ENCODE peak calls at places on chromosome 4, in seven cellular contexts. One of them, this sample, is unnamed.

GRCh38 chr4:53508446-53508845 is 82.8 kb downstream of the LNX1 start:
- DNase-seq in Peyer's patch: no peak
- DNase-seq in AG04450: peak
- DNase-seq in AG04449: peak
- DNase-seq in NCI-H187 treated with DMSO at 0.1 percent for 48 hours: no peak
- DNase-seq in T-cell: no peak
- DNase-seq in activated T-cell treated with anti-CD3 and anti-CD28 coated beads for 24 hours: no peak
- DNase-seq in this sample: no peak

GRCh38 chr4:119977546-119977945 is 89.1 kb downstream of the MAD2L1 start:
- DNase-seq in AG04450: no peak
- DNase-seq in NCI-H187 treated with DMSO at 0.1 percent for 48 hours: no peak
- DNase-seq in T-cell: no peak
- DNase-seq in Peyer's patch: no peak
- DNase-seq in AG04449: no peak
- DNase-seq in activated T-cell treated with anti-CD3 and anti-CD28 coated beads for 24 hours: no peak
- DNase-seq in this sample: no peak

GRCh38 chr4:184265566-184266351 is 48.1 kb upstream of the ENPP6 start:
- DNase-seq in AG04449: no peak
- DNase-seq in NCI-H187 treated with DMSO at 0.1 percent for 48 hours: no peak
- DNase-seq in activated T-cell treated with anti-CD3 and anti-CD28 coated beads for 24 hours: no peak
- DNase-seq in Peyer's patch: peak
- DNase-seq in T-cell: no peak
- DNase-seq in AG04450: no peak
- DNase-seq in this sample: peak

GRCh38 chr4:165489786-165490185 is 111.0 kb downstream of the CPE start:
- DNase-seq in Peyer's patch: no peak
- DNase-seq in AG04450: no peak
- DNase-seq in NCI-H187 treated with DMSO at 0.1 percent for 48 hours: no peak
- DNase-seq in T-cell: no peak
- DNase-seq in AG04449: no peak
- DNase-seq in activated T-cell treated with anti-CD3 and anti-CD28 coated beads for 24 hours: no peak
- DNase-seq in this sample: peak

GRCh38 chr4:15130441-15130840 is 128.2 kb downstream of the CPEB2 start:
- DNase-seq in AG04449: no peak
- DNase-seq in Peyer's patch: no peak
- DNase-seq in NCI-H187 treated with DMSO at 0.1 percent for 48 hours: no peak
- DNase-seq in activated T-cell treated with anti-CD3 and anti-CD28 coated beads for 24 hours: no peak
- DNase-seq in T-cell: no peak
- DNase-seq in AG04450: no peak
- DNase-seq in this sample: no peak

GRCh38 chr4:139922625-139923024 is 231.4 kb downstream of the MAML3 start:
- DNase-seq in AG04450: no peak
- DNase-seq in T-cell: no peak
- DNase-seq in activated T-cell treated with anti-CD3 and anti-CD28 coated beads for 24 hours: no peak
- DNase-seq in AG04449: no peak
- DNase-seq in NCI-H187 treated with DMSO at 0.1 percent for 48 hours: no peak
- DNase-seq in Peyer's patch: no peak
- DNase-seq in this sample: peak

GRCh38 chr4:155241664-155242063 is 33.2 kb downstream of the NPY2R start:
- DNase-seq in AG04450: no peak
- DNase-seq in activated T-cell treated with anti-CD3 and anti-CD28 coated beads for 24 hours: no peak
- DNase-seq in T-cell: no peak
- DNase-seq in NCI-H187 treated with DMSO at 0.1 percent for 48 hours: no peak
- DNase-seq in AG04449: no peak
- DNase-seq in Peyer's patch: no peak
- DNase-seq in this sample: no peak

GRCh38 chr4:41332666-41333065 is 75.9 kb downstream of the UCHL1 start:
- DNase-seq in activated T-cell treated with anti-CD3 and anti-CD28 coated beads for 24 hours: no peak
- DNase-seq in Peyer's patch: no peak
- DNase-seq in AG04449: no peak
- DNase-seq in AG04450: no peak
- DNase-seq in T-cell: no peak
- DNase-seq in NCI-H187 treated with DMSO at 0.1 percent for 48 hours: no peak
- DNase-seq in this sample: no peak

GRCh38 chr4:184370711-184371389 is 103.5 kb downstream of the IRF2 start:
- DNase-seq in T-cell: no peak
- DNase-seq in AG04450: no peak
- DNase-seq in Peyer's patch: no peak
- DNase-seq in NCI-H187 treated with DMSO at 0.1 percent for 48 hours: no peak
- DNase-seq in AG04449: no peak
- DNase-seq in activated T-cell treated with anti-CD3 and anti-CD28 coated beads for 24 hours: no peak
- DNase-seq in this sample: peak

GRCh38 chr4:75030028-75030427 is 97.1 kb downstream of the PARM1 start:
- DNase-seq in AG04449: no peak
- DNase-seq in activated T-cell treated with anti-CD3 and anti-CD28 coated beads for 24 hours: no peak
- DNase-seq in NCI-H187 treated with DMSO at 0.1 percent for 48 hours: no peak
- DNase-seq in Peyer's patch: no peak
- DNase-seq in T-cell: no peak
- DNase-seq in AG04450: no peak
- DNase-seq in this sample: no peak

GRCh38 chr4:155787113-155787710 is 28.4 kb downstream of the GUCY1B1 start:
- DNase-seq in AG04449: no peak
- DNase-seq in NCI-H187 treated with DMSO at 0.1 percent for 48 hours: no peak
- DNase-seq in Peyer's patch: no peak
- DNase-seq in T-cell: no peak
- DNase-seq in activated T-cell treated with anti-CD3 and anti-CD28 coated beads for 24 hours: no peak
- DNase-seq in AG04450: no peak
- DNase-seq in this sample: peak

GRCh38 chr4:71366776-71367175 is 28.0 kb downstream of the SLC4A4 start:
- DNase-seq in T-cell: no peak
- DNase-seq in Peyer's patch: no peak
- DNase-seq in AG04449: no peak
- DNase-seq in activated T-cell treated with anti-CD3 and anti-CD28 coated beads for 24 hours: no peak
- DNase-seq in AG04450: no peak
- DNase-seq in NCI-H187 treated with DMSO at 0.1 percent for 48 hours: no peak
- DNase-seq in this sample: no peak

GRCh38 chr4:73704314-73705055 is 35.9 kb upstream of the CXCL8 start:
- DNase-seq in NCI-H187 treated with DMSO at 0.1 percent for 48 hours: no peak
- DNase-seq in activated T-cell treated with anti-CD3 and anti-CD28 coated beads for 24 hours: no peak
- DNase-seq in Peyer's patch: peak
- DNase-seq in AG04450: peak
- DNase-seq in AG04449: peak
- DNase-seq in T-cell: no peak
- DNase-seq in this sample: peak

GRCh38 chr4:122911588-122911987 is 10.8 kb downstream of the NUDT6 start:
- DNase-seq in AG04449: no peak
- DNase-seq in NCI-H187 treated with DMSO at 0.1 percent for 48 hours: no peak
- DNase-seq in AG04450: no peak
- DNase-seq in activated T-cell treated with anti-CD3 and anti-CD28 coated beads for 24 hours: no peak
- DNase-seq in T-cell: no peak
- DNase-seq in Peyer's patch: no peak
- DNase-seq in this sample: no peak

GRCh38 chr4:110823251-110823650 is 200.4 kb upstream of the PITX2 start:
- DNase-seq in Peyer's patch: no peak
- DNase-seq in T-cell: no peak
- DNase-seq in AG04450: no peak
- DNase-seq in NCI-H187 treated with DMSO at 0.1 percent for 48 hours: no peak
- DNase-seq in activated T-cell treated with anti-CD3 and anti-CD28 coated beads for 24 hours: no peak
- DNase-seq in AG04449: no peak
- DNase-seq in this sample: no peak

GRCh38 chr4:16139066-16139945 is 55.5 kb upstream of the PROM1 start:
- DNase-seq in NCI-H187 treated with DMSO at 0.1 percent for 48 hours: no peak
- DNase-seq in T-cell: no peak
- DNase-seq in activated T-cell treated with anti-CD3 and anti-CD28 coated beads for 24 hours: no peak
- DNase-seq in AG04449: no peak
- DNase-seq in Peyer's patch: no peak
- DNase-seq in AG04450: no peak
- DNase-seq in this sample: no peak

GRCh38 chr4:26150948-26151347 is 169.9 kb upstream of the RBPJ start:
- DNase-seq in AG04450: no peak
- DNase-seq in Peyer's patch: no peak
- DNase-seq in activated T-cell treated with anti-CD3 and anti-CD28 coated beads for 24 hours: peak
- DNase-seq in T-cell: no peak
- DNase-seq in AG04449: no peak
- DNase-seq in NCI-H187 treated with DMSO at 0.1 percent for 48 hours: no peak
- DNase-seq in this sample: no peak

GRCh38 chr4:100016191-100016590 is 66.1 kb upstream of the H2AZ1 start:
- DNase-seq in Peyer's patch: no peak
- DNase-seq in AG04450: peak
- DNase-seq in AG04449: no peak
- DNase-seq in T-cell: no peak
- DNase-seq in activated T-cell treated with anti-CD3 and anti-CD28 coated beads for 24 hours: no peak
- DNase-seq in NCI-H187 treated with DMSO at 0.1 percent for 48 hours: no peak
- DNase-seq in this sample: no peak

GRCh38 chr4:71241467-71242401 is 97.1 kb upstream of the SLC4A4 start:
- DNase-seq in Peyer's patch: no peak
- DNase-seq in AG04450: no peak
- DNase-seq in T-cell: no peak
- DNase-seq in NCI-H187 treated with DMSO at 0.1 percent for 48 hours: no peak
- DNase-seq in AG04449: no peak
- DNase-seq in activated T-cell treated with anti-CD3 and anti-CD28 coated beads for 24 hours: no peak
- DNase-seq in this sample: no peak

GRCh38 chr4:82381235-82381634 is 7.4 kb upstream of the HNRNPD start:
- DNase-seq in AG04450: no peak
- DNase-seq in NCI-H187 treated with DMSO at 0.1 percent for 48 hours: no peak
- DNase-seq in T-cell: no peak
- DNase-seq in AG04449: no peak
- DNase-seq in activated T-cell treated with anti-CD3 and anti-CD28 coated beads for 24 hours: no peak
- DNase-seq in Peyer's patch: no peak
- DNase-seq in this sample: no peak

GRCh38 chr4:88737304-88738015 is 39.8 kb upstream of the NAP1L5 start:
- DNase-seq in T-cell: peak
- DNase-seq in Peyer's patch: peak
- DNase-seq in AG04450: no peak
- DNase-seq in AG04449: no peak
- DNase-seq in NCI-H187 treated with DMSO at 0.1 percent for 48 hours: peak
- DNase-seq in activated T-cell treated with anti-CD3 and anti-CD28 coated beads for 24 hours: no peak
- DNase-seq in this sample: no peak

GRCh38 chr4:139746430-139746829 is 80.8 kb downstream of the MGST2 start:
- DNase-seq in T-cell: no peak
- DNase-seq in Peyer's patch: no peak
- DNase-seq in AG04449: no peak
- DNase-seq in NCI-H187 treated with DMSO at 0.1 percent for 48 hours: no peak
- DNase-seq in activated T-cell treated with anti-CD3 and anti-CD28 coated beads for 24 hours: no peak
- DNase-seq in AG04450: no peak
- DNase-seq in this sample: no peak

GRCh38 chr4:185513489-185514181 is 21.7 kb downstream of the PDLIM3 start:
- DNase-seq in Peyer's patch: no peak
- DNase-seq in AG04449: no peak
- DNase-seq in activated T-cell treated with anti-CD3 and anti-CD28 coated beads for 24 hours: no peak
- DNase-seq in T-cell: no peak
- DNase-seq in NCI-H187 treated with DMSO at 0.1 percent for 48 hours: no peak
- DNase-seq in AG04450: no peak
- DNase-seq in this sample: peak

GRCh38 chr4:38949416-38950051 is 81.9 kb downstream of the FAM114A1 start:
- DNase-seq in AG04450: no peak
- DNase-seq in activated T-cell treated with anti-CD3 and anti-CD28 coated beads for 24 hours: no peak
- DNase-seq in AG04449: no peak
- DNase-seq in Peyer's patch: no peak
- DNase-seq in NCI-H187 treated with DMSO at 0.1 percent for 48 hours: no peak
- DNase-seq in T-cell: peak
- DNase-seq in this sample: peak

GRCh38 chr4:185183622-185184281 is 20.0 kb downstream of the CFAP97 start:
- DNase-seq in Peyer's patch: peak
- DNase-seq in T-cell: peak
- DNase-seq in NCI-H187 treated with DMSO at 0.1 percent for 48 hours: peak
- DNase-seq in activated T-cell treated with anti-CD3 and anti-CD28 coated beads for 24 hours: peak
- DNase-seq in AG04449: no peak
- DNase-seq in AG04450: peak
- DNase-seq in this sample: peak

GRCh38 chr4:89664521-89664920 is 172.4 kb downstream of the SNCA start:
- DNase-seq in Peyer's patch: no peak
- DNase-seq in AG04449: no peak
- DNase-seq in activated T-cell treated with anti-CD3 and anti-CD28 coated beads for 24 hours: no peak
- DNase-seq in AG04450: no peak
- DNase-seq in T-cell: no peak
- DNase-seq in NCI-H187 treated with DMSO at 0.1 percent for 48 hours: no peak
- DNase-seq in this sample: no peak

GRCh38 chr4:84691170-84691691 is 108.3 kb downstream of the CDS1 start:
- DNase-seq in AG04450: peak
- DNase-seq in activated T-cell treated with anti-CD3 and anti-CD28 coated beads for 24 hours: no peak
- DNase-seq in T-cell: no peak
- DNase-seq in Peyer's patch: no peak
- DNase-seq in NCI-H187 treated with DMSO at 0.1 percent for 48 hours: no peak
- DNase-seq in AG04449: peak
- DNase-seq in this sample: peak

GRCh38 chr4:165293927-165294649 is 33.4 kb upstream of the MSMO1 start:
- DNase-seq in AG04450: no peak
- DNase-seq in Peyer's patch: no peak
- DNase-seq in T-cell: no peak
- DNase-seq in AG04449: no peak
- DNase-seq in activated T-cell treated with anti-CD3 and anti-CD28 coated beads for 24 hours: no peak
- DNase-seq in NCI-H187 treated with DMSO at 0.1 percent for 48 hours: no peak
- DNase-seq in this sample: no peak

GRCh38 chr4:14335872-14336271 is 666.4 kb upstream of the CPEB2 start:
- DNase-seq in activated T-cell treated with anti-CD3 and anti-CD28 coated beads for 24 hours: no peak
- DNase-seq in T-cell: no peak
- DNase-seq in AG04450: no peak
- DNase-seq in AG04449: no peak
- DNase-seq in Peyer's patch: no peak
- DNase-seq in NCI-H187 treated with DMSO at 0.1 percent for 48 hours: no peak
- DNase-seq in this sample: no peak

GRCh38 chr4:14726441-14727405 is 275.6 kb upstream of the CPEB2 start:
- DNase-seq in Peyer's patch: no peak
- DNase-seq in T-cell: no peak
- DNase-seq in activated T-cell treated with anti-CD3 and anti-CD28 coated beads for 24 hours: no peak
- DNase-seq in NCI-H187 treated with DMSO at 0.1 percent for 48 hours: peak
- DNase-seq in AG04449: no peak
- DNase-seq in AG04450: no peak
- DNase-seq in this sample: no peak

GRCh38 chr4:6844986-6845385 is 62.5 kb downstream of the KIAA0232 start:
- DNase-seq in NCI-H187 treated with DMSO at 0.1 percent for 48 hours: no peak
- DNase-seq in activated T-cell treated with anti-CD3 and anti-CD28 coated beads for 24 hours: no peak
- DNase-seq in Peyer's patch: no peak
- DNase-seq in T-cell: no peak
- DNase-seq in AG04450: no peak
- DNase-seq in AG04449: no peak
- DNase-seq in this sample: no peak

GRCh38 chr4:147354271-147354670 is 126.6 kb upstream of the EDNRA start:
- DNase-seq in Peyer's patch: no peak
- DNase-seq in T-cell: no peak
- DNase-seq in activated T-cell treated with anti-CD3 and anti-CD28 coated beads for 24 hours: no peak
- DNase-seq in AG04450: no peak
- DNase-seq in AG04449: no peak
- DNase-seq in NCI-H187 treated with DMSO at 0.1 percent for 48 hours: no peak
- DNase-seq in this sample: no peak

GRCh38 chr4:140238353-140239041 is 84.5 kb upstream of the MAML3 start:
- DNase-seq in T-cell: no peak
- DNase-seq in AG04449: no peak
- DNase-seq in Peyer's patch: peak
- DNase-seq in NCI-H187 treated with DMSO at 0.1 percent for 48 hours: peak
- DNase-seq in AG04450: peak
- DNase-seq in activated T-cell treated with anti-CD3 and anti-CD28 coated beads for 24 hours: no peak
- DNase-seq in this sample: no peak

GRCh38 chr4:170990989-170991589 is 822.1 kb upstream of the GALNTL6 start:
- DNase-seq in Peyer's patch: no peak
- DNase-seq in AG04449: no peak
- DNase-seq in activated T-cell treated with anti-CD3 and anti-CD28 coated beads for 24 hours: no peak
- DNase-seq in T-cell: no peak
- DNase-seq in AG04450: no peak
- DNase-seq in NCI-H187 treated with DMSO at 0.1 percent for 48 hours: no peak
- DNase-seq in this sample: no peak

GRCh38 chr4:85774489-85774888 is 299.5 kb downstream of the ARHGAP24 start:
- DNase-seq in T-cell: no peak
- DNase-seq in AG04449: no peak
- DNase-seq in AG04450: no peak
- DNase-seq in Peyer's patch: no peak
- DNase-seq in activated T-cell treated with anti-CD3 and anti-CD28 coated beads for 24 hours: no peak
- DNase-seq in NCI-H187 treated with DMSO at 0.1 percent for 48 hours: no peak
- DNase-seq in this sample: no peak

GRCh38 chr4:167117273-167117672 is 117.0 kb downstream of the SPOCK3 start:
- DNase-seq in T-cell: no peak
- DNase-seq in AG04450: no peak
- DNase-seq in activated T-cell treated with anti-CD3 and anti-CD28 coated beads for 24 hours: no peak
- DNase-seq in Peyer's patch: no peak
- DNase-seq in AG04449: no peak
- DNase-seq in NCI-H187 treated with DMSO at 0.1 percent for 48 hours: no peak
- DNase-seq in this sample: no peak

GRCh38 chr4:30917946-30918345 is 197.8 kb downstream of the PCDH7 start:
- DNase-seq in activated T-cell treated with anti-CD3 and anti-CD28 coated beads for 24 hours: no peak
- DNase-seq in T-cell: no peak
- DNase-seq in AG04450: no peak
- DNase-seq in Peyer's patch: no peak
- DNase-seq in AG04449: no peak
- DNase-seq in NCI-H187 treated with DMSO at 0.1 percent for 48 hours: no peak
- DNase-seq in this sample: no peak

GRCh38 chr4:81491943-81492342 is 20.2 kb upstream of the RASGEF1B start:
- DNase-seq in NCI-H187 treated with DMSO at 0.1 percent for 48 hours: no peak
- DNase-seq in AG04450: no peak
- DNase-seq in T-cell: no peak
- DNase-seq in Peyer's patch: no peak
- DNase-seq in activated T-cell treated with anti-CD3 and anti-CD28 coated beads for 24 hours: no peak
- DNase-seq in AG04449: no peak
- DNase-seq in this sample: no peak